ENCODE peak calls at places on chromosomes 1 and 21, in five cellular contexts. R, U, E, S and H are unnamed samples.

GRCh38 chr1:206930210-206930798 is 8.6 kb upstream of the FCMR start:
- DNase-seq in R (no peak), U (no peak), E (no peak), S (no peak), H (no peak)

GRCh38 chr1:67614511-67614934 is 70.5 kb upstream of the GADD45A start:
- DNase-seq in R (no peak), U (peak; percentile 57), E (no peak), S (no peak), H (peak; percentile 58)

GRCh38 chr1:40059292-40059959 is 18.9 kb downstream of the CAP1 start:
- DNase-seq in R (peak; percentile 32), U (peak; percentile 86), E (no peak), S (no peak), H (peak; percentile 88)

GRCh38 chr1:32992489-32993214 is 28.0 kb upstream of the RNF19B start:
- DNase-seq in R (peak; percentile 50), U (peak; percentile 96), E (peak; percentile 40), S (no peak), H (peak; percentile 96)

GRCh38 chr1:213389061-213389581 is 338.1 kb downstream of the RPS6KC1 start:
- DNase-seq in R (no peak), U (no peak), E (no peak), S (no peak), H (no peak)

GRCh38 chr1:234911787-234912186 is 216.8 kb downstream of the TOMM20 start:
- DNase-seq in R (no peak), U (no peak), E (no peak), S (peak; percentile 33), H (no peak)

GRCh38 chr1:52264530-52265115 is 101.4 kb downstream of the CC2D1B start:
- DNase-seq in R (no peak), U (peak; percentile 7), E (no peak), S (no peak), H (peak; percentile 10)

GRCh38 chr1:9121891-9122409 is 7.0 kb downstream of the GPR157 start:
- DNase-seq in R (peak; percentile 84), U (no peak), E (no peak), S (peak; percentile 11), H (no peak)

GRCh38 chr1:226643167-226643566 is 94.6 kb downstream of the STUM start:
- DNase-seq in R (no peak), U (peak; percentile 46), E (no peak), S (no peak), H (peak; percentile 44)

GRCh38 chr1:198330982-198331620 is 174.3 kb downstream of the NEK7 start:
- DNase-seq in R (no peak), U (peak; percentile 13), E (no peak), S (no peak), H (no peak)

GRCh38 chr1:19582318-19582717 is 61.8 kb upstream of the NBL1 start:
- DNase-seq in R (peak; percentile 47), U (no peak), E (peak; percentile 35), S (peak; percentile 74), H (peak; percentile 32)

GRCh38 chr1:228889289-228889688 is 154.0 kb downstream of the RHOU start:
- DNase-seq in R (no peak), U (no peak), E (no peak), S (no peak), H (no peak)

GRCh38 chr1:245086389-245086969 is 68.3 kb upstream of the KIF26B start:
- DNase-seq in R (no peak), U (peak; percentile 47), E (no peak), S (no peak), H (peak; percentile 66)

GRCh38 chr1:23080885-23081284 is 61.6 kb downstream of the KDM1A start:
- DNase-seq in R (no peak), U (no peak), E (no peak), S (no peak), H (no peak)

GRCh38 chr1:175725684-175726083 is 17.7 kb downstream of the TNR start:
- DNase-seq in R (peak; percentile 56), U (peak; percentile 42), E (peak; percentile 49), S (no peak), H (peak; percentile 41)

GRCh38 chr1:82838066-82838465 is 1037.3 kb downstream of the ADGRL2 start:
- DNase-seq in R (no peak), U (peak; percentile 13), E (no peak), S (no peak), H (peak; percentile 29)

GRCh38 chr1:46188295-46189030 is 9.8 kb downstream of the POMGNT1 start:
- DNase-seq in R (no peak), U (no peak), E (no peak), S (no peak), H (no peak)

GRCh38 chr1:53341521-53341895 is 13.6 kb upstream of the LRP8 start:
- DNase-seq in R (no peak), U (no peak), E (no peak), S (no peak), H (no peak)

GRCh38 chr1:44664730-44665370 is 9.4 kb downstream of the TMEM53 start:
- DNase-seq in R (no peak), U (no peak), E (no peak), S (no peak), H (no peak)

GRCh38 chr21:42156690-42157605 is 62.0 kb upstream of the ABCG1 start:
- DNase-seq in R (peak; percentile 2), U (peak; percentile 24), E (no peak), S (no peak), H (peak; percentile 51)

GRCh38 chr1:156122519-156123355 is 8.2 kb downstream of the LMNA start:
- DNase-seq in R (no peak), U (peak; percentile 94), E (no peak), S (no peak), H (peak; percentile 92)

GRCh38 chr1:191026828-191027227 is 549.2 kb upstream of the BRINP3 start:
- DNase-seq in R (peak; percentile 8), U (no peak), E (no peak), S (no peak), H (no peak)

GRCh38 chr1:178552856-178553255 is 39.9 kb downstream of the TEX35 start:
- DNase-seq in R (no peak), U (no peak), E (no peak), S (no peak), H (no peak)

GRCh38 chr1:40981702-40982448 is 2.4 kb downstream of the CTPS1 start:
- DNase-seq in R (no peak), U (peak; percentile 64), E (no peak), S (no peak), H (peak; percentile 31)

GRCh38 chr1:34361781-34362357 is 185.2 kb downstream of the C1orf94 start:
- DNase-seq in R (no peak), U (no peak), E (no peak), S (no peak), H (no peak)

GRCh38 chr1:241423541-241424479 is 66.8 kb upstream of the RGS7 start:
- DNase-seq in R (no peak), U (peak; percentile 4), E (peak; percentile 50), S (no peak), H (peak; percentile 3)
- TF ChIP-seq CTCF in R (no peak), U (peak; percentile 3), E (peak; percentile 34), S (no peak), H (no peak)

DNA sequence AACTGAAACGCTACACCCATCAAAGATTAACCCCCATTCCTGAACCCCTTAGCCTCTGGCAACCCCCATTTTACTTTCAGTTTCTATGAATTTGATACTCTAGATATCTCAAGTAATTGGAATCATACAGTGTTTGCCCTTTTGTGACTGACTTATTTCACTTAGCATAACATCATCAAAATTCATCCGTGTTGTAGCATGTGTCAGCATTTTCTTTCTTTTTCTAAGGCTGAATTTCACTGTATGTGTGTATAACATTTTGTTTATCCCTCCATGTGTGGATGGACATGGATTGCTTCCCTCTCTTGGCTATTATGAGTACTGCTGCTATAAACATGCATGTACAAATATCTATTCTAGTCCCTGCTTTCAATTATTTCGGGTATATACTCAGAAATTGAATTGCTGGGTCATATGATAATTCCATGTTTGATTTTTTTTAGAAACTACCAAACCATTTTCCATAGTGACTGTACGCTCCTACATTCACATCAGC is 97.3 kb downstream of the MAP3K21 start:
- DNase-seq in R (no peak), U (no peak), E (no peak), S (no peak), H (peak; percentile 13)
- TF ChIP-seq CTCF in R (no peak), U (no peak), E (no peak), S (no peak), H (peak; percentile 26)

DNA sequence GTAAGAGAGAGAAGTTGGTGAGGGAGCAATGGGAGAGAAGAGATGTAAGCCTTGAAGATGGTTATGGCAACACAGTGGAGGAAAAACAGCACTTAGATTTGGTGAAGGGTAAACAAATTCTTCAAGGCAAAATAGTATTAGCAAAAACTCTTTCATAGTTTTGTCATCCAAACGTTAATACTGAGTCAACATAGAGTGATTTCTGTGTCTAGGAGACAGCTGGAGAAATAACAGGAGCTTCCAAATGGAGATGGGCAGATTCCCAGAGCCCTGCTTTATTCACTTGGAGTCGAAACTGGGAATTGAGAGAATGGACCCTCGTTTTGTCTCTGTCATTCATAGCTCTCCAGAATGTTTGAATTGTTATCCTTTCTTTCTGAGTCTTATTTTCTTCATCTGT is 68.3 kb downstream of the PLA2G4A start:
- DNase-seq in R (no peak), U (peak; percentile 29), E (no peak), S (no peak), H (no peak)
- TF ChIP-seq CTCF in R (no peak), U (no peak), E (no peak), S (no peak), H (no peak)

GRCh38 chr1:194717334-194717733 is 1530.9 kb upstream of the B3GALT2 start:
- DNase-seq in R (no peak), U (no peak), E (no peak), S (no peak), H (no peak)

GRCh38 chr1:194717941-194718340 is 1531.5 kb upstream of the B3GALT2 start:
- DNase-seq in R (no peak), U (no peak), E (no peak), S (no peak), H (peak; percentile 17)

GRCh38 chr1:194723067-194723466 is 1536.7 kb upstream of the B3GALT2 start:
- DNase-seq in R (no peak), U (no peak), E (no peak), S (no peak), H (no peak)
- TF ChIP-seq CTCF in R (no peak), U (no peak), E (no peak), S (no peak), H (no peak)

GRCh38 chr1:2132222-2133038 is 62.1 kb downstream of the FAAP20 start:
- DNase-seq in R (no peak), U (peak; percentile 70), E (no peak), S (no peak), H (peak; percentile 61)
- TF ChIP-seq CTCF in R (peak; percentile 25), U (peak; percentile 64), E (peak; percentile 40), S (no peak), H (peak; percentile 50)

DNA sequence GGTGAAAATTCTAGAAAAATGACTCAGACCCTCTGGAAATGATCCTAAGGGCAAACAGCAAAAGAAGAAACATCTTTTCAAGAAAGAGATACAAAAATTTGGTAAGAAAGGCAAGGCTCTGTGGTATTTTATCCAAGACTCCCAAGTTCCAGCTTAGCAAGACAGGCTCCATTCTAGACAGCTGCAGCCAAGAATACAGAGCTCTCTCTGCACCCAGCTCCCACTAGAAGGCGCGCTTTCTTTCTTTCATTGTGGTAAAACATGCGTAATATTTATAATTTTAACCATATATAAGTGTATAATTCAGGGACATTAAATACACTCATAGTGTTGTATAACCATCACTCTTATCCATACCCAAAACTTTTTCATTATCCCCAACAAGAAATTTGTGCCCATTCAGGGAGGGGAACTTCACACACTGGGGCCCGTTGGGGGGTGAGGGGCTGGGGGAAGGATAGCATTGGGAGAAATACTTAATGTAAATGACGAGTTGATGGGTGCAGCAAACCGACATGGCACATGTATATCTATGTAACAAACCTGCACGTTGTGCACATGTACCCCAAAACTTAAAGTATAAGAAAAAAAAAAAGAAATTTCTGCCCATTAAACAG is 2.2 kb upstream of the HFM1 start:
- DNase-seq in R (no peak), U (peak; percentile 12), E (no peak), S (no peak), H (peak; percentile 28)
- TF ChIP-seq CTCF in R (peak; percentile 52), U (peak; percentile 23), E (peak; percentile 7), S (no peak), H (peak; percentile 55)

GRCh38 chr21:37231247-37231645 is 35.9 kb downstream of the VPS26C start:
- DNase-seq in R (no peak), U (no peak), E (no peak), S (no peak), H (no peak)
- TF ChIP-seq CTCF in R (no peak), U (no peak), E (no peak), S (no peak), H (no peak)